ENCODE peak calls at places on chromosomes 6 and 20, in eight cellular contexts. E is choroid plexus epithelial cell; I is adipocyte; V is germinal center; F is left lung; X is activated T-helper 1 cell treated with anti-CD3 and anti-CD28 coated beads, Interleukin-2, amount 50 U/mL, for 16 hours; Q is stimulated activated naive CD8-positive, alpha-beta T cell treated with anti-CD3 and anti-CD28 coated beads, Interleukin-15, Interleukin-2, amounts not matched to agents 100 U/mL and 50 U/mL, for 24 hours; A is Peyer's patch. D is an unnamed sample.

GRCh38 chr6:78832091-78832808 is 35.1 kb upstream of the IRAK1BP1 start:
- DNase-seq in Q (no peak), V (no peak), X (no peak), E (peak), I (no peak), F (no peak), A (no peak), D (peak)

GRCh38 chr6:55445648-55446204 is 118.5 kb downstream of the GFRAL start:
- DNase-seq in E (peak), V (no peak), Q (no peak), I (peak), X (no peak), A (no peak), F (no peak), D (no peak)

GRCh38 chr6:7136859-7137334 is 29.1 kb downstream of the RREB1 start:
- DNase-seq in Q (peak), I (no peak), F (no peak), E (no peak), V (peak), A (peak), X (no peak), D (no peak)

GRCh38 chr20:47506335-47506734 is 4.6 kb downstream of the NCOA3 start:
- DNase-seq in V (no peak), A (no peak), Q (no peak), X (no peak), F (no peak), E (no peak), I (no peak), D (no peak)

GRCh38 chr20:61864481-61864880 is 201.2 kb downstream of the TAF4 start:
- DNase-seq in A (no peak), F (no peak), V (no peak), Q (no peak), I (no peak), X (no peak), E (no peak), D (no peak)

GRCh38 chr6:84362180-84362821 is 134.9 kb upstream of the CEP162 start:
- DNase-seq in E (no peak), V (no peak), I (no peak), A (no peak), Q (no peak), X (no peak), F (no peak), D (no peak)

GRCh38 chr6:125974214-125974866 is 12.0 kb upstream of the TRMT11 start:
- DNase-seq in E (peak), I (peak), F (no peak), Q (no peak), X (no peak), V (peak), A (no peak), D (no peak)

GRCh38 chr6:25022140-25022553 is 86.4 kb upstream of the RIPOR2 start:
- DNase-seq in A (no peak), X (no peak), F (no peak), E (peak), I (peak), Q (no peak), V (no peak), D (no peak)

GRCh38 chr20:31573555-31574295 is 31.4 kb upstream of the ID1 start:
- DNase-seq in E (no peak), F (no peak), X (no peak), V (no peak), I (no peak), Q (no peak), A (no peak), D (no peak)

GRCh38 chr6:79240509-79240908 is 6.0 kb upstream of the HMGN3 start:
- DNase-seq in F (no peak), I (no peak), Q (no peak), A (no peak), X (no peak), E (peak), V (no peak), D (no peak)

GRCh38 chr6:116287668-116288282 is 8.0 kb upstream of the TSPYL1 start:
- DNase-seq in V (no peak), X (no peak), E (peak), F (no peak), Q (no peak), I (peak), A (no peak), D (no peak)

GRCh38 chr6:125961117-125961516 is 4.5 kb downstream of the HINT3 start:
- DNase-seq in Q (no peak), X (no peak), F (no peak), E (no peak), I (no peak), A (no peak), V (no peak), D (no peak)

GRCh38 chr6:150267686-150268561 is 100.9 kb upstream of the IYD start:
- DNase-seq in Q (no peak), I (peak), E (peak), X (no peak), F (no peak), V (no peak), A (no peak), D (no peak)

GRCh38 chr6:143694560-143694959 is 16.8 kb downstream of the PHACTR2 start:
- DNase-seq in V (no peak), X (no peak), A (no peak), E (no peak), Q (no peak), F (no peak), I (no peak), D (no peak)

GRCh38 chr6:110874880-110875547 is 429 bp downstream of the AMD1 start:
- DNase-seq in Q (no peak), A (peak), E (no peak), F (peak), I (peak), X (peak), V (peak), D (no peak)

GRCh38 chr6:45424628-45424955 is 46.9 kb upstream of the SUPT3H start:
- DNase-seq in A (no peak), Q (peak), X (no peak), I (no peak), V (peak), F (no peak), E (no peak), D (no peak)

GRCh38 chr6:88538130-88538706 is 372.1 kb upstream of the CNR1 start:
- DNase-seq in I (peak), E (peak), X (no peak), A (no peak), Q (no peak), V (peak), F (no peak), D (no peak)

GRCh38 chr20:53738039-53738944 is 144.7 kb upstream of the ZNF217 start:
- DNase-seq in E (peak), X (no peak), F (peak), A (peak), Q (no peak), I (peak), V (no peak), D (peak)

GRCh38 chr6:46993846-46994245 is 48.3 kb downstream of the ADGRF1 start:
- DNase-seq in V (no peak), I (peak), Q (no peak), X (no peak), F (no peak), E (peak), A (no peak), D (peak)

D was measured in retinal pigment epithelial cell.